ENCODE peak calls at places on chromosomes 7 and 10, in six cellular contexts. T, G, A, O, F and Y are unnamed samples.

GRCh38 chr10:103055105-103055504 is 137.0 kb downstream of the CNNM2 start:
- DNase-seq in F (no peak), A (peak; percentile 72), O (no peak), G (no peak), T (no peak), Y (no peak)

GRCh38 chr7:138565451-138566114 is 105.5 kb downstream of the TRIM24 start:
- DNase-seq in O (peak; percentile 82), G (no peak), A (peak; percentile 78), T (peak; percentile 7), F (peak; percentile 30), Y (peak; percentile 12)

GRCh38 chr7:152862842-152863241 is 103.3 kb downstream of the ACTR3B start:
- DNase-seq in G (no peak), T (no peak), A (no peak), O (no peak), F (no peak), Y (no peak)

GRCh38 chr7:11726251-11727155 is 105.5 kb downstream of the THSD7A start:
- DNase-seq in G (no peak), O (no peak), T (no peak), A (peak; percentile 9), F (peak; percentile 95), Y (peak; percentile 87)

GRCh38 chr10:5948999-5949759 is 28.2 kb downstream of the IL15RA start:
- DNase-seq in F (peak; percentile 76), O (peak; percentile 75), G (peak; percentile 15), A (peak; percentile 71), T (peak; percentile 32), Y (peak; percentile 67)

GRCh38 chr10:130631139-130631864 is 495.1 kb downstream of the GLRX3 start:
- DNase-seq in T (no peak), A (no peak), F (no peak), O (no peak), G (no peak), Y (no peak)

GRCh38 chr7:52775881-52776280 is 259.6 kb upstream of the POM121L12 start:
- DNase-seq in G (no peak), A (no peak), O (no peak), F (no peak), T (no peak), Y (no peak)

GRCh38 chr10:86243651-86244155 is 122.9 kb downstream of the GRID1 start:
- DNase-seq in G (no peak), F (no peak), O (no peak), T (no peak), A (no peak), Y (no peak)

GRCh38 chr10:52337225-52337624 is 23.1 kb downstream of the DKK1 start:
- DNase-seq in T (no peak), O (no peak), G (no peak), F (no peak), A (no peak), Y (no peak)

GRCh38 chr10:21329995-21330627 is 195.4 kb downstream of the SKIDA1 start:
- DNase-seq in G (no peak), T (peak; percentile 67), F (peak; percentile 89), A (peak; percentile 92), O (peak; percentile 37), Y (peak; percentile 92)

GRCh38 chr10:131146790-131147189 is 164.7 kb downstream of the TCERG1L start:
- DNase-seq in F (no peak), O (peak; percentile 5), T (no peak), G (no peak), A (no peak), Y (no peak)

GRCh38 chr7:4702961-4703512 is 20.9 kb downstream of the FOXK1 start:
- DNase-seq in T (no peak), A (no peak), G (no peak), O (peak; percentile 69), F (peak; percentile 56), Y (no peak)

GRCh38 chr10:30784896-30785605 is 155.5 kb upstream of the LYZL2 start:
- DNase-seq in G (peak; percentile 91), F (peak; percentile 69), O (peak; percentile 95), T (no peak), A (peak; percentile 69), Y (peak; percentile 82)

GRCh38 chr7:83111391-83111790 is 51.3 kb downstream of the PCLO start:
- DNase-seq in G (no peak), F (no peak), O (peak; percentile 50), A (no peak), T (no peak), Y (no peak)

GRCh38 chr10:78458983-78459638 is 425.4 kb downstream of the RPS24 start:
- DNase-seq in T (no peak), A (peak; percentile 90), O (no peak), G (no peak), F (peak; percentile 61), Y (peak; percentile 58)

GRCh38 chr10:131242007-131242406 is 69.5 kb downstream of the TCERG1L start:
- DNase-seq in G (peak; percentile 27), O (peak; percentile 67), A (no peak), T (peak; percentile 0), F (peak; percentile 4), Y (no peak)

GRCh38 chr7:37352974-37353948 is 95.4 kb downstream of the ELMO1 start:
- DNase-seq in T (peak; percentile 15), A (no peak), G (no peak), F (no peak), O (peak; percentile 75), Y (no peak)

GRCh38 chr7:22718200-22718711 is 8.7 kb upstream of the IL6 start:
- DNase-seq in T (no peak), A (peak; percentile 97), F (peak; percentile 93), G (no peak), O (no peak), Y (peak; percentile 92)

GRCh38 chr7:22715969-22716368 is 11.0 kb upstream of the IL6 start:
- DNase-seq in A (no peak), T (no peak), G (no peak), F (no peak), O (no peak), Y (no peak)

GRCh38 chr7:22720791-22721786 is 5.9 kb upstream of the IL6 start:
- DNase-seq in A (no peak), T (no peak), G (no peak), O (no peak), F (no peak), Y (no peak)

GRCh38 chr7:22718911-22719420 is 8.0 kb upstream of the IL6 start:
- DNase-seq in A (no peak), F (peak; percentile 33), T (no peak), G (no peak), O (no peak), Y (peak; percentile 62)

GRCh38 chr7:22717760-22718159 is 9.2 kb upstream of the IL6 start:
- DNase-seq in F (no peak), O (no peak), T (no peak), A (no peak), G (no peak), Y (no peak)
- H3K4me3 ChIP-seq in F (peak overlapping the region; percentile 39), O (no peak overlapping the region), T (no peak overlapping the region), A (no peak overlapping the region), G (no peak overlapping the region), Y (peak overlapping the region; percentile 31)

GRCh38 chr7:151136515-151136908 is 31.0 kb downstream of the GBX1 start:
- DNase-seq in A (no peak), T (no peak), G (no peak), F (no peak), O (no peak), Y (no peak)
- H3K36me3 ChIP-seq in A (peaks cover 77% of the 10 kb centered on the region), T (peaks cover 13% of the 10 kb centered on the region), G (peaks cover 93% of the 10 kb centered on the region), F (peaks cover 7% of the 10 kb centered on the region), O (peaks cover 1% of the 10 kb centered on the region), Y (peaks cover 71% of the 10 kb centered on the region)

GRCh38 chr7:8146156-8146555 is 115.8 kb downstream of the ICA1 start:
- DNase-seq in O (no peak), F (no peak), A (no peak), G (no peak), T (no peak), Y (no peak)
- H3K9ac ChIP-seq in O (no peak overlapping the region), F (no peak overlapping the region), A (no peak overlapping the region), G (no peak overlapping the region), T (no peak overlapping the region), Y (no peak overlapping the region)

GRCh38 chr10:74026428-74026979 is 28.6 kb downstream of the VCL start:
- DNase-seq in F (no peak), T (no peak), O (peak; percentile 89), G (no peak), A (no peak), Y (no peak)

GRCh38 chr10:74024600-74024999 is 26.7 kb downstream of the VCL start:
- DNase-seq in T (no peak), F (no peak), O (no peak), G (no peak), A (no peak), Y (no peak)

GRCh38 chr10:74025380-74025978 is 27.6 kb downstream of the VCL start:
- DNase-seq in G (no peak), F (no peak), O (no peak), T (no peak), A (no peak), Y (no peak)

GRCh38 chr10:74021248-74022055 is 23.5 kb downstream of the VCL start:
- DNase-seq in G (no peak), T (no peak), A (peak; percentile 91), F (peak; percentile 80), O (no peak), Y (peak; percentile 93)

GRCh38 chr10:74022941-74023629 is 25.2 kb downstream of the VCL start:
- DNase-seq in F (no peak), G (no peak), O (no peak), T (no peak), A (no peak), Y (no peak)
- H3K4me3 ChIP-seq in F (no peak overlapping the region), G (no peak overlapping the region), O (no peak overlapping the region), T (no peak overlapping the region), A (no peak overlapping the region), Y (no peak overlapping the region)